ENCODE peak calls at places on chromosomes 1 and 21, in seven cellular contexts. D is frontal cortex, I is GM19239, W is BE2C, Z is mesothelial cell of epicardium, O is iPS-NIHi11, K is upper lobe of right lung. G is an unnamed sample.
A peak's percentile ranks its signal among the peaks of the same experiment; 100 is the strongest.

GRCh38 chr21:33825898-33826297 is 89.7 kb downstream of the ATP5PO start:
- DNase-seq in D (no peak), I (no peak), W (no peak), Z (no peak), O (no peak), K (no peak), G (peak; percentile 40)

GRCh38 chr1:176208034-176208433 is 948 bp upstream of the COP1 start:
- DNase-seq in D (no peak), I (no peak), W (no peak), Z (no peak), O (no peak), K (no peak), G (no peak)

GRCh38 chr1:164188507-164188906 is 370.5 kb upstream of the PBX1 start:
- DNase-seq in D (no peak), I (no peak), W (no peak), Z (no peak), O (no peak), K (no peak), G (no peak)

GRCh38 chr1:203322480-203323179 is 17.3 kb downstream of the BTG2 start:
- DNase-seq in D (no peak), I (no peak), W (no peak), Z (no peak), O (no peak), K (no peak), G (no peak)

GRCh38 chr21:26188422-26188821 is 17.9 kb upstream of the APP start:
- DNase-seq in D (no peak), I (no peak), W (no peak), Z (no peak), O (no peak), K (no peak), G (no peak)

GRCh38 chr1:109162626-109163025 is 48.7 kb downstream of the ELAPOR1 start:
- DNase-seq in D (no peak), I (no peak), W (no peak), Z (no peak), O (no peak), K (no peak), G (no peak)

GRCh38 chr1:25692560-25692959 is 76.0 kb downstream of the MAN1C1 start:
- DNase-seq in D (no peak), I (peak; percentile 45), W (peak; percentile 41), Z (no peak), O (peak; percentile 75), K (no peak), G (no peak)

GRCh38 chr1:204398197-204399125 is 13.2 kb downstream of the PPP1R15B start:
- DNase-seq in D (no peak), I (peak; percentile 65), W (peak; percentile 81), Z (no peak), O (peak; percentile 90), K (peak; percentile 82), G (no peak)

GRCh38 chr1:119136401-119136800 is 4.1 kb downstream of the WARS2 start:
- DNase-seq in D (no peak), I (no peak), W (no peak), Z (no peak), O (no peak), K (no peak), G (no peak)

GRCh38 chr1:40806240-40806639 is 22.7 kb downstream of the KCNQ4 start:
- DNase-seq in D (no peak), I (no peak), W (no peak), Z (no peak), O (no peak), K (no peak), G (no peak)

GRCh38 chr1:211699059-211699458 is 23.6 kb upstream of the NEK2 start:
- DNase-seq in D (no peak), I (no peak), W (no peak), Z (no peak), O (peak; percentile 42), K (no peak), G (no peak)

GRCh38 chr1:20705356-20705755 is 12.5 kb downstream of the KIF17 start:
- DNase-seq in D (no peak), I (no peak), W (no peak), Z (no peak), O (no peak), K (no peak), G (no peak)

GRCh38 chr1:243343970-243344749 is 88.3 kb downstream of the SDCCAG8 start:
- DNase-seq in D (peak; percentile 19), I (peak; percentile 21), W (no peak), Z (no peak), O (peak; percentile 52), K (no peak), G (no peak)

GRCh38 chr1:147762233-147763024 is 2.0 kb upstream of the GJA5 start:
- DNase-seq in D (no peak), I (no peak), W (no peak), Z (no peak), O (no peak), K (no peak), G (no peak)

GRCh38 chr1:178506669-178507068 is 6.2 kb upstream of the TEX35 start:
- DNase-seq in D (no peak), I (no peak), W (no peak), Z (no peak), O (no peak), K (no peak), G (no peak)

GRCh38 chr1:151193304-151193703 is 3.3 kb upstream of the VPS72 start:
- DNase-seq in D (no peak), I (no peak), W (no peak), Z (no peak), O (no peak), K (no peak), G (no peak)

GRCh38 chr1:28417441-28418277 is 48.1 kb downstream of the PHACTR4 start:
- DNase-seq in D (no peak), I (peak; percentile 9), W (no peak), Z (no peak), O (no peak), K (no peak), G (no peak)

GRCh38 chr21:16389622-16390021 is 659.8 kb downstream of the USP25 start:
- DNase-seq in D (no peak), I (no peak), W (no peak), Z (no peak), O (no peak), K (no peak), G (no peak)

GRCh38 chr1:110339427-110340206 is 440 bp downstream of the RBM15 start:
- DNase-seq in D (no peak), I (peak; percentile 20), W (peak; percentile 61), Z (peak; percentile 45), O (peak; percentile 64), K (peak; percentile 81), G (no peak)

GRCh38 chr1:55848906-55849305 is 633.7 kb upstream of the USP24 start:
- DNase-seq in D (no peak), I (no peak), W (no peak), Z (no peak), O (peak; percentile 32), K (no peak), G (no peak)

GRCh38 chr1:228445867-228446584 is 29.4 kb upstream of the TRIM17 start:
- DNase-seq in D (peak; percentile 50), I (peak; percentile 36), W (peak; percentile 37), Z (no peak), O (peak; percentile 70), K (no peak), G (no peak)

GRCh38 chr1:80447533-80447932 is 1353.2 kb upstream of the ADGRL2 start:
- DNase-seq in D (no peak), I (no peak), W (no peak), Z (no peak), O (no peak), K (no peak), G (no peak)

GRCh38 chr1:93113127-93113526 is 34.0 kb downstream of the MTF2 start:
- DNase-seq in D (no peak), I (no peak), W (no peak), Z (no peak), O (no peak), K (no peak), G (no peak)

GRCh38 chr1:33137800-33138199 is 44.0 kb downstream of the TRIM62 start:
- DNase-seq in D (no peak), I (no peak), W (peak; percentile 52), Z (peak; percentile 60), O (peak; percentile 73), K (no peak), G (no peak)

GRCh38 chr1:24830680-24831272 is 85.5 kb downstream of the CLIC4 start:
- DNase-seq in D (no peak), I (peak; percentile 25), W (no peak), Z (no peak), O (peak; percentile 51), K (no peak), G (no peak)

GRCh38 chr1:89451011-89451410 is 73.6 kb upstream of the LRRC8B start:
- DNase-seq in D (no peak), I (no peak), W (no peak), Z (no peak), O (no peak), K (no peak), G (no peak)

GRCh38 chr1:116521186-116521585 is 49.6 kb downstream of the CD58 start:
- DNase-seq in D (no peak), I (no peak), W (no peak), Z (no peak), O (no peak), K (no peak), G (no peak)

G was measured in uterus.